ENCODE peak calls at places on chromosome 14, in six cellular contexts. Y, L, A, B, F and E are unnamed samples.

GRCh38 chr14:71143391-71144290 is 236.4 kb downstream of the PCNX1 start:
- DNase-seq in B (no peak), F (no peak), L (no peak), A (peak; percentile 81), Y (peak; percentile 55), E (no peak)

GRCh38 chr14:20799444-20799843 is 3.2 kb downstream of the RNASE1 start:
- DNase-seq in A (no peak), Y (no peak), L (no peak), B (no peak), F (no peak), E (no peak)

GRCh38 chr14:31954991-31955390 is 122.1 kb upstream of the ARHGAP5 start:
- DNase-seq in Y (no peak), L (no peak), A (no peak), F (no peak), B (no peak), E (no peak)

GRCh38 chr14:31992051-31992450 is 85.1 kb upstream of the ARHGAP5 start:
- DNase-seq in L (no peak), B (no peak), Y (no peak), F (no peak), A (peak; percentile 47), E (no peak)

GRCh38 chr14:105682956-105683570 is 156.7 kb downstream of the TMEM121 start:
- DNase-seq in F (no peak), L (no peak), B (no peak), Y (no peak), A (no peak), E (no peak)

GRCh38 chr14:54025661-54026060 is 69.0 kb upstream of the BMP4 start:
- DNase-seq in L (no peak), F (peak; percentile 12), B (peak; percentile 3), Y (peak; percentile 22), A (no peak), E (no peak)

GRCh38 chr14:103366741-103367140 is 18.5 kb upstream of the MARK3 start:
- DNase-seq in A (no peak), F (no peak), L (no peak), B (no peak), Y (no peak), E (no peak)

GRCh38 chr14:52553002-52553670 is 500 bp downstream of the GPR137C start:
- DNase-seq in Y (peak; percentile 52), A (no peak), F (peak; percentile 59), L (no peak), B (peak; percentile 58), E (peak; percentile 81)

GRCh38 chr14:79702197-79702596 is 509.1 kb downstream of the DIO2 start:
- DNase-seq in B (no peak), Y (no peak), F (no peak), A (no peak), L (no peak), E (no peak)

GRCh38 chr14:69240527-69241173 is 19.3 kb upstream of the GALNT16 start:
- DNase-seq in B (no peak), Y (no peak), A (no peak), F (no peak), L (no peak), E (no peak)

GRCh38 chr14:43765474-43765873 is 741.6 kb downstream of the FSCB start:
- DNase-seq in L (no peak), B (no peak), A (no peak), Y (no peak), F (no peak), E (no peak)

GRCh38 chr14:35268946-35269345 is 23.2 kb upstream of the PSMA6 start:
- DNase-seq in B (no peak), F (no peak), A (no peak), L (no peak), Y (peak; percentile 50), E (no peak)

GRCh38 chr14:105168496-105168978 is at the start of gene JAG2:
- DNase-seq in B (peak; percentile 51), A (no peak), F (peak; percentile 70), L (peak; percentile 28), Y (peak; percentile 75), E (no peak)

GRCh38 chr14:62689741-62690140 is 355.5 kb downstream of the KCNH5 start:
- DNase-seq in F (no peak), A (no peak), B (no peak), L (no peak), Y (peak; percentile 36), E (no peak)

GRCh38 chr14:75720828-75721227 is 59.8 kb downstream of the TTLL5 start:
- DNase-seq in B (no peak), F (no peak), A (no peak), Y (no peak), L (no peak), E (peak; percentile 62)

GRCh38 chr14:105500036-105500725 is 9.1 kb downstream of the TEDC1 start:
- DNase-seq in Y (no peak), L (no peak), F (no peak), A (no peak), B (no peak), E (peak; percentile 33)

GRCh38 chr14:51548187-51548586 is 103.5 kb upstream of the FRMD6 start:
- DNase-seq in Y (no peak), L (no peak), F (no peak), B (no peak), A (no peak), E (no peak)

GRCh38 chr14:95432152-95433093 is 84.0 kb downstream of the SYNE3 start:
- DNase-seq in A (no peak), Y (peak; percentile 63), B (no peak), L (no peak), F (peak; percentile 78), E (peak; percentile 75)

GRCh38 chr14:54348001-54348611 is 48.7 kb upstream of the CDKN3 start:
- DNase-seq in F (no peak), Y (peak; percentile 67), L (no peak), B (peak; percentile 35), A (no peak), E (no peak)

GRCh38 chr14:96597680-96598079 is 95.5 kb downstream of the PAPOLA start:
- DNase-seq in L (no peak), F (no peak), Y (no peak), B (no peak), A (no peak), E (no peak)

GRCh38 chr14:23248601-23249000 is 10.9 kb downstream of the RNF212B start:
- DNase-seq in L (no peak), A (no peak), Y (no peak), B (no peak), F (no peak), E (no peak)

GRCh38 chr14:24395609-24396580 is 2.9 kb upstream of the NYNRIN start:
- DNase-seq in A (no peak), F (no peak), B (no peak), L (no peak), Y (no peak), E (no peak)

GRCh38 chr14:24037658-24038037 is 14.2 kb upstream of the CARMIL3 start:
- DNase-seq in L (no peak), Y (no peak), A (no peak), F (no peak), B (no peak), E (no peak)

GRCh38 chr14:88004637-88005036 is 298 bp upstream of the GPR65 start:
- DNase-seq in B (no peak), F (no peak), A (no peak), Y (no peak), L (no peak), E (no peak)

GRCh38 chr14:94659953-94660946 is 48.1 kb downstream of the SERPINA3 start:
- DNase-seq in B (no peak), L (no peak), A (no peak), Y (no peak), F (no peak), E (no peak)

GRCh38 chr14:89202413-89202812 is 214.6 kb downstream of the FOXN3 start:
- DNase-seq in L (no peak), A (no peak), B (no peak), Y (no peak), F (no peak), E (no peak)

GRCh38 chr14:97916669-97917068 is 1119.5 kb downstream of the VRK1 start:
- DNase-seq in F (no peak), A (no peak), B (no peak), Y (no peak), L (no peak), E (no peak)

GRCh38 chr14:56718312-56718711 is 92.0 kb downstream of the OTX2 start:
- DNase-seq in Y (no peak), A (no peak), B (no peak), L (no peak), F (no peak), E (no peak)

GRCh38 chr14:90454041-90455000 is 57.5 kb downstream of the CALM1 start:
- DNase-seq in F (peak; percentile 96), L (no peak), A (peak; percentile 0), Y (peak; percentile 58), B (no peak), E (peak; percentile 79)

GRCh38 chr14:34064349-34064748 is 113.5 kb upstream of the EGLN3 start:
- DNase-seq in Y (no peak), B (no peak), A (no peak), F (no peak), L (no peak), E (no peak)

GRCh38 chr14:99467338-99468075 is 13.2 kb downstream of the SETD3 start:
- DNase-seq in L (no peak), A (no peak), B (no peak), F (no peak), Y (no peak), E (no peak)

GRCh38 chr14:104635717-104636116 is 31.1 kb upstream of the TMEM179 start:
- DNase-seq in A (no peak), B (no peak), L (no peak), F (no peak), Y (no peak), E (no peak)

GRCh38 chr14:39431416-39432178 is 636 bp downstream of the FBXO33 start:
- DNase-seq in B (peak; percentile 54), Y (peak; percentile 55), A (no peak), F (peak; percentile 58), L (peak; percentile 23), E (peak; percentile 75)

GRCh38 chr14:30227871-30228270 is 300.2 kb upstream of the PRKD1 start:
- DNase-seq in F (no peak), L (no peak), A (peak; percentile 35), B (no peak), Y (no peak), E (no peak)

GRCh38 chr14:68133856-68134255 is 314.3 kb downstream of the RAD51B start:
- DNase-seq in B (no peak), F (no peak), L (no peak), A (no peak), Y (no peak), E (no peak)

GRCh38 chr14:73286598-73286997 is 49.3 kb downstream of the PAPLN start:
- DNase-seq in B (no peak), L (no peak), F (no peak), A (no peak), Y (no peak), E (no peak)

GRCh38 chr14:104592785-104593184 is 11.8 kb downstream of the TMEM179 start:
- DNase-seq in L (no peak), Y (no peak), B (no peak), A (no peak), F (no peak), E (peak; percentile 21)

GRCh38 chr14:64531567-64531966 is 9.0 kb upstream of the HSPA2 start:
- DNase-seq in A (no peak), B (no peak), F (no peak), L (no peak), Y (no peak), E (no peak)

GRCh38 chr14:74493343-74494261 is at the start of gene ISCA2:
- DNase-seq in Y (peak; percentile 100), L (peak; percentile 100), F (peak; percentile 100), A (peak; percentile 90), B (peak; percentile 100), E (peak; percentile 100)

GRCh38 chr14:101596742-101597141 is 35.4 kb downstream of the DIO3 start:
- DNase-seq in F (no peak), A (no peak), B (no peak), L (no peak), Y (no peak), E (no peak)